ENCODE peak calls at places on chromosome 1, in five cellular contexts. Y is GM12891, R is pancreas, H is lower leg skin, L is nephron progenitor cell. N is an unnamed sample.

GRCh38 chr1:20485527-20486456 is at the start of gene CAMK2N1:
- DNase-seq in Y (peak), R (peak), H (no peak), L (peak), N (peak)

GRCh38 chr1:177334276-177334675 is 163.5 kb downstream of the BRINP2 start:
- DNase-seq in Y (no peak), R (no peak), H (no peak), L (no peak), N (no peak)

GRCh38 chr1:23422313-23422877 is 2.2 kb downstream of the TCEA3 start:
- DNase-seq in Y (no peak), R (peak), H (peak), L (peak), N (peak)

GRCh38 chr1:206808615-206809014 is 36.3 kb upstream of the IL10 start:
- DNase-seq in Y (no peak), R (no peak), H (no peak), L (no peak), N (no peak)

GRCh38 chr1:190178827-190179226 is 298.8 kb downstream of the BRINP3 start:
- DNase-seq in Y (no peak), R (no peak), H (no peak), L (no peak), N (no peak)

GRCh38 chr1:8671313-8671917 is 146.0 kb downstream of the RERE start:
- DNase-seq in Y (no peak), R (no peak), H (no peak), L (peak), N (peak)

GRCh38 chr1:192747305-192747704 is 61.5 kb upstream of the RGS2 start:
- DNase-seq in Y (no peak), R (no peak), H (no peak), L (no peak), N (peak)

GRCh38 chr1:14915356-14916054 is 238.0 kb upstream of the TMEM51 start:
- DNase-seq in Y (peak), R (peak), H (no peak), L (peak), N (peak)

GRCh38 chr1:67674260-67675011 is 10.6 kb upstream of the GADD45A start:
- DNase-seq in Y (no peak), R (no peak), H (peak), L (peak), N (peak)

N was measured in GM03348.